ENCODE peak calls at places on chromosomes 12 and 14, in ten cellular contexts. U is PC-3; M is heart right ventricle; H is Calu3; A is activated CD8-positive, alpha-beta T cell treated with anti-CD3 and anti-CD28 coated beads for 36 hours; Z is DND-41; G is RWPE1; F is H9; B is cardiac muscle cell; V is left ventricle myocardium inferior. O is an unnamed sample.

GRCh38 chr14:70642313-70643235 is 858 bp downstream of the TTC9 start:
- DNase-seq in U (no peak), M (no peak), H (peak; percentile 16), A (peak; percentile 50), Z (peak; percentile 33), G (no peak), F (no peak), B (peak; percentile 1), V (no peak), O (peak; percentile 65)

GRCh38 chr12:24039113-24039525 is 89.6 kb upstream of the SOX5 start:
- DNase-seq in U (peak; percentile 49), M (no peak), H (no peak), A (no peak), Z (no peak), G (peak; percentile 25), F (no peak), B (peak; percentile 92), V (no peak), O (no peak)

GRCh38 chr14:98803196-98803595 is 468.8 kb downstream of the BCL11B start:
- DNase-seq in U (no peak), M (no peak), H (no peak), A (no peak), Z (no peak), G (no peak), F (no peak), B (no peak), V (no peak), O (no peak)

GRCh38 chr14:99537399-99537798 is 56.2 kb downstream of the CCNK start:
- DNase-seq in U (peak; percentile 74), M (peak; percentile 47), H (peak; percentile 56), A (no peak), Z (no peak), G (peak; percentile 86), F (no peak), B (peak; percentile 82), V (peak; percentile 41), O (no peak)

GRCh38 chr12:3206536-3207072 is 129.4 kb downstream of the TSPAN9 start:
- DNase-seq in U (no peak), M (no peak), H (no peak), A (no peak), Z (peak; percentile 13), G (no peak), F (no peak), B (no peak), V (no peak), O (no peak)

GRCh38 chr14:24181251-24182077 is 7.2 kb downstream of the IPO4 start:
- DNase-seq in U (no peak), M (no peak), H (no peak), A (no peak), Z (no peak), G (no peak), F (no peak), B (no peak), V (no peak), O (no peak)

GRCh38 chr14:38578278-38578681 is 322.4 kb upstream of the CLEC14A start:
- DNase-seq in U (no peak), M (no peak), H (no peak), A (no peak), Z (no peak), G (no peak), F (no peak), B (peak; percentile 13), V (no peak), O (no peak)

GRCh38 chr14:104140213-104140462 is 1.8 kb downstream of the KIF26A start:
- DNase-seq in U (no peak), M (peak; percentile 22), H (no peak), A (no peak), Z (no peak), G (no peak), F (no peak), B (no peak), V (peak; percentile 15), O (no peak)

GRCh38 chr14:65054471-65055085 is 47.7 kb downstream of the MAX start:
- DNase-seq in U (no peak), M (peak; percentile 23), H (no peak), A (no peak), Z (no peak), G (no peak), F (no peak), B (no peak), V (no peak), O (no peak)

GRCh38 chr14:34020014-34020413 is 69.1 kb upstream of the EGLN3 start:
- DNase-seq in U (no peak), M (no peak), H (no peak), A (no peak), Z (no peak), G (no peak), F (no peak), B (no peak), V (no peak), O (no peak)

GRCh38 chr12:3273409-3273853 is 196.3 kb downstream of the TSPAN9 start:
- DNase-seq in U (peak; percentile 67), M (no peak), H (peak; percentile 43), A (no peak), Z (no peak), G (peak; percentile 20), F (no peak), B (no peak), V (no peak), O (no peak)

GRCh38 chr14:75022655-75023054 is 19.9 kb downstream of the EIF2B2 start:
- DNase-seq in U (peak; percentile 33), M (peak; percentile 57), H (peak; percentile 32), A (peak; percentile 26), Z (peak; percentile 23), G (peak; percentile 46), F (peak; percentile 40), B (no peak), V (peak; percentile 67), O (no peak)
- TF ChIP-seq CTCF in U (peak; percentile 68), M (peak; percentile 43), H (no peak), A (peak; percentile 33), Z (peak; percentile 51), G (no peak), F (peak; percentile 66), B (peak; percentile 38), V (peak; percentile 60), O (no peak)

GRCh38 chr12:120767071-120768024 is 41.7 kb downstream of the ACADS start:
- DNase-seq in U (no peak), M (no peak), H (no peak), A (no peak), Z (no peak), G (no peak), F (no peak), B (no peak), V (no peak), O (no peak)
- TF ChIP-seq CTCF in U (no peak), M (no peak), H (no peak), A (no peak), Z (no peak), G (no peak), F (no peak), B (no peak), V (no peak), O (no peak)

DNA sequence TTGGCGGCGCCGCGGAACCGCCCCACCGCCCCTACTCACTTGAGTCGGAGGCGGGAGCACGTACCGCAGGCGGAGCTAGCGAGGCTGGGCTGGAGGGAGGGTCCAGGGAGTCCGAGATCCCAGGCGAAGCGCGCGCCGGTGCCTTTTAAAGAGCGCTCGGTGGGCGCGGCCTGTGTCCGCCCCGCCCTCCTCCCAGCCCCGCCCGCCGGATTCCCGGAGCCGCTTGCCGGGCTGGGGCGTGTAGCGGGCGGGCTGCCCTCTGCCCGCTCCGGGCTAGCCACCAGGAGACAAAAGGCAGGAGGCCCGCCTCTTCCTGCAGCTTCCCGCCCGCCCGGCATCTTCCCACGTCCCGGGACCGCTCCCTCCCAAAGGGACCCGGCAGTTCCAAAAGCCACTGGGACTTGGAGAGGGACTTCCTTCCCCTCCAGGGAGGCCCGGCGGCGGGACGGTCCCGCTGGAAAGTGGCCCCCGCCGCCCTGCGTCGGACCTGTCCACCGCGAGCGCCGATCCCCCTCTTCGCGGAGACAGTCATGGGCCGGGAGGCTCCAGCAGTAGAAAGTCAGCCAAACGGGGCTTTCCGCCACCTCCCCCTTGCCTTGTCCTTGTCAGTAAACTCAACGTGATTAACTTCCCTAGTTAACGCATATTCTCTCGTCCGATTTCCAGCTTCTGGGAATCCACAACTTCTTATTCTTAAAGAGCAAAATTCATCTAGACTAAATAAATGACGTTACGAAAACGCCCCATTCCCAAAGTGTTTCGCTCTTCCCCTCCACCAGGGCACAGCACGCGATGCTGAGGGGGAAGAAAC is at the start of gene CSRP2:
- DNase-seq in U (peak; percentile 92), M (peak; percentile 92), H (peak; percentile 92), A (peak; percentile 80), Z (no peak), G (peak; percentile 89), F (peak; percentile 98), B (peak; percentile 90), V (peak; percentile 91), O (peak; percentile 55)
- TF ChIP-seq CTCF in U (no peak), M (peak; percentile 29), H (no peak), A (no peak), Z (no peak), G (peak; percentile 26), F (peak; percentile 51), B (peak; percentile 36), V (peak; percentile 33), O (no peak)

DNA sequence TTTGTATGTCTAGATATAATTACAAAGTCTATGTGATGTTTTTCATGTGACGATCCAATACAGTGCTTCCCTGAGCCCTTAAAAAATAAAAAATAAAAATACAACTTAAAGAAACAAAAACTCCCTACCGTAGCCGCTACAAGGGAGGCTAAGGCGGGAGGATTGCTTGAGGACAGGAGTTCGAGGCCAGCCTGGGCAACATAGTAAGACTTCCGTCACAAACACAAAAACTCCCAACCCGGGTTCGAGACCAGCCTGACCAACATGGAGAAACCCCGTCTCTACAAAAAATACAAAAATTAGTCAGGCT is 669 bp upstream of the CDKN3 start:
- DNase-seq in U (peak; percentile 24), M (no peak), H (peak; percentile 5), A (no peak), Z (no peak), G (no peak), F (no peak), B (no peak), V (no peak), O (no peak)
- TF ChIP-seq CTCF in U (no peak), M (no peak), H (no peak), A (no peak), Z (no peak), G (no peak), F (no peak), B (no peak), V (no peak), O (no peak)

GRCh38 chr14:35229495-35230089 is 62.6 kb upstream of the PSMA6 start:
- DNase-seq in U (peak; percentile 61), M (no peak), H (no peak), A (no peak), Z (no peak), G (peak; percentile 49), F (no peak), B (peak; percentile 39), V (no peak), O (no peak)
- TF ChIP-seq CTCF in U (peak; percentile 75), M (peak; percentile 45), H (no peak), A (peak; percentile 65), Z (peak; percentile 81), G (peak; percentile 44), F (peak; percentile 46), B (peak; percentile 41), V (peak; percentile 51), O (no peak)

O was measured in activated B cell treated with CpG ODN at 0.5 μM for 24 hours.